ENCODE peak calls at places on chromosomes 3 and 15, in eight cellular contexts. One of them, this sample, is unnamed.

GRCh38 chr3:113111308-113111707 is 100.0 kb upstream of the BOC start:
- DNase-seq in foreskin fibroblast: no peak
- DNase-seq in lower leg skin: no peak
- DNase-seq in OCI-LY7: no peak
- DNase-seq in stomach: no peak
- DNase-seq in nephron progenitor cell: no peak
- DNase-seq in fibroblast of lung: peak
- DNase-seq in ovary: no peak
- DNase-seq in this sample: no peak

GRCh38 chr3:40574661-40575060 is 49.9 kb downstream of the ZNF621 start:
- DNase-seq in foreskin fibroblast: no peak
- DNase-seq in lower leg skin: no peak
- DNase-seq in OCI-LY7: no peak
- DNase-seq in stomach: no peak
- DNase-seq in nephron progenitor cell: no peak
- DNase-seq in fibroblast of lung: peak
- DNase-seq in ovary: no peak
- DNase-seq in this sample: no peak

GRCh38 chr3:67692621-67693020 is 38.2 kb upstream of the SUCLG2 start:
- DNase-seq in foreskin fibroblast: no peak
- DNase-seq in lower leg skin: no peak
- DNase-seq in OCI-LY7: no peak
- DNase-seq in stomach: no peak
- DNase-seq in nephron progenitor cell: no peak
- DNase-seq in fibroblast of lung: peak
- DNase-seq in ovary: no peak
- DNase-seq in this sample: no peak

GRCh38 chr3:35908366-35909232 is 269.3 kb downstream of the ARPP21 start:
- DNase-seq in foreskin fibroblast: peak
- DNase-seq in lower leg skin: peak
- DNase-seq in OCI-LY7: peak
- DNase-seq in stomach: peak
- DNase-seq in nephron progenitor cell: peak
- DNase-seq in fibroblast of lung: peak
- DNase-seq in ovary: peak
- DNase-seq in this sample: peak

GRCh38 chr3:157530637-157531300 is 27.6 kb upstream of the VEPH1 start:
- DNase-seq in foreskin fibroblast: no peak
- DNase-seq in lower leg skin: no peak
- DNase-seq in OCI-LY7: no peak
- DNase-seq in stomach: no peak
- DNase-seq in nephron progenitor cell: no peak
- DNase-seq in fibroblast of lung: peak
- DNase-seq in ovary: no peak
- DNase-seq in this sample: no peak

GRCh38 chr3:49465269-49466034 is 4.6 kb upstream of the DAG1 start:
- DNase-seq in foreskin fibroblast: no peak
- DNase-seq in lower leg skin: no peak
- DNase-seq in OCI-LY7: no peak
- DNase-seq in stomach: peak
- DNase-seq in nephron progenitor cell: no peak
- DNase-seq in fibroblast of lung: peak
- DNase-seq in ovary: no peak
- DNase-seq in this sample: no peak

GRCh38 chr3:153835540-153835939 is 285.6 kb upstream of the ARHGEF26 start:
- DNase-seq in foreskin fibroblast: no peak
- DNase-seq in lower leg skin: no peak
- DNase-seq in OCI-LY7: no peak
- DNase-seq in stomach: no peak
- DNase-seq in nephron progenitor cell: no peak
- DNase-seq in fibroblast of lung: no peak
- DNase-seq in ovary: no peak
- DNase-seq in this sample: peak

GRCh38 chr15:31265871-31266711 is 60.5 kb upstream of the KLF13 start:
- DNase-seq in foreskin fibroblast: peak
- DNase-seq in lower leg skin: peak
- DNase-seq in OCI-LY7: peak
- DNase-seq in stomach: peak
- DNase-seq in nephron progenitor cell: no peak
- DNase-seq in fibroblast of lung: no peak
- DNase-seq in ovary: no peak
- DNase-seq in this sample: peak

GRCh38 chr15:65766422-65767263 is 25.4 kb downstream of the DENND4A start:
- DNase-seq in foreskin fibroblast: no peak
- DNase-seq in lower leg skin: no peak
- DNase-seq in OCI-LY7: no peak
- DNase-seq in stomach: no peak
- DNase-seq in nephron progenitor cell: no peak
- DNase-seq in fibroblast of lung: no peak
- DNase-seq in ovary: no peak
- DNase-seq in this sample: no peak

GRCh38 chr3:133476971-133477375 is 77.1 kb downstream of the BFSP2 start:
- DNase-seq in foreskin fibroblast: no peak
- DNase-seq in lower leg skin: peak
- DNase-seq in OCI-LY7: peak
- DNase-seq in stomach: no peak
- DNase-seq in nephron progenitor cell: peak
- DNase-seq in fibroblast of lung: no peak
- DNase-seq in ovary: no peak
- DNase-seq in this sample: no peak

GRCh38 chr3:173932624-173933023 is 535.1 kb downstream of the NLGN1 start:
- DNase-seq in foreskin fibroblast: peak
- DNase-seq in lower leg skin: no peak
- DNase-seq in OCI-LY7: no peak
- DNase-seq in stomach: no peak
- DNase-seq in nephron progenitor cell: no peak
- DNase-seq in fibroblast of lung: peak
- DNase-seq in ovary: no peak
- DNase-seq in this sample: no peak

GRCh38 chr3:40387001-40387894 is at the start of gene ENTPD3:
- DNase-seq in foreskin fibroblast: peak
- DNase-seq in lower leg skin: no peak
- DNase-seq in OCI-LY7: no peak
- DNase-seq in stomach: peak
- DNase-seq in nephron progenitor cell: peak
- DNase-seq in fibroblast of lung: peak
- DNase-seq in ovary: peak
- DNase-seq in this sample: no peak

GRCh38 chr3:188818282-188818681 is 353.5 kb upstream of the TPRG1 start:
- DNase-seq in foreskin fibroblast: no peak
- DNase-seq in lower leg skin: no peak
- DNase-seq in OCI-LY7: no peak
- DNase-seq in stomach: no peak
- DNase-seq in nephron progenitor cell: no peak
- DNase-seq in fibroblast of lung: no peak
- DNase-seq in ovary: no peak
- DNase-seq in this sample: no peak
- TF ChIP-seq CTCF in foreskin fibroblast: no peak
- TF ChIP-seq CTCF in lower leg skin: no peak
- TF ChIP-seq CTCF in OCI-LY7: no peak
- TF ChIP-seq CTCF in stomach: no peak
- TF ChIP-seq CTCF in nephron progenitor cell: no peak
- TF ChIP-seq CTCF in fibroblast of lung: no peak
- TF ChIP-seq CTCF in ovary: no peak
- TF ChIP-seq CTCF in this sample: no peak

GRCh38 chr15:83208357-83208661 is 686 bp upstream of the HDGFL3 start:
- DNase-seq in foreskin fibroblast: peak
- DNase-seq in lower leg skin: no peak
- DNase-seq in OCI-LY7: no peak
- DNase-seq in stomach: no peak
- DNase-seq in nephron progenitor cell: no peak
- DNase-seq in fibroblast of lung: no peak
- DNase-seq in ovary: no peak
- DNase-seq in this sample: no peak
- TF ChIP-seq CTCF in foreskin fibroblast: no peak
- TF ChIP-seq CTCF in lower leg skin: no peak
- TF ChIP-seq CTCF in OCI-LY7: no peak
- TF ChIP-seq CTCF in stomach: no peak
- TF ChIP-seq CTCF in nephron progenitor cell: no peak
- TF ChIP-seq CTCF in fibroblast of lung: no peak
- TF ChIP-seq CTCF in ovary: no peak
- TF ChIP-seq CTCF in this sample: no peak

GRCh38 chr15:71733122-71733521 is 77.2 kb upstream of the NR2E3 start:
- DNase-seq in foreskin fibroblast: no peak
- DNase-seq in lower leg skin: no peak
- DNase-seq in OCI-LY7: no peak
- DNase-seq in stomach: no peak
- DNase-seq in nephron progenitor cell: no peak
- DNase-seq in fibroblast of lung: no peak
- DNase-seq in ovary: no peak
- DNase-seq in this sample: no peak

GRCh38 chr15:71729319-71729718 is 81.0 kb upstream of the NR2E3 start:
- DNase-seq in foreskin fibroblast: no peak
- DNase-seq in lower leg skin: no peak
- DNase-seq in OCI-LY7: no peak
- DNase-seq in stomach: no peak
- DNase-seq in nephron progenitor cell: no peak
- DNase-seq in fibroblast of lung: no peak
- DNase-seq in ovary: no peak
- DNase-seq in this sample: no peak

GRCh38 chr15:71735013-71735757 is 75.2 kb upstream of the NR2E3 start:
- DNase-seq in foreskin fibroblast: no peak
- DNase-seq in lower leg skin: no peak
- DNase-seq in OCI-LY7: no peak
- DNase-seq in stomach: no peak
- DNase-seq in nephron progenitor cell: no peak
- DNase-seq in fibroblast of lung: no peak
- DNase-seq in ovary: no peak
- DNase-seq in this sample: no peak

GRCh38 chr15:71732636-71733035 is 77.7 kb upstream of the NR2E3 start:
- DNase-seq in foreskin fibroblast: no peak
- DNase-seq in lower leg skin: no peak
- DNase-seq in OCI-LY7: no peak
- DNase-seq in stomach: no peak
- DNase-seq in nephron progenitor cell: no peak
- DNase-seq in fibroblast of lung: no peak
- DNase-seq in ovary: no peak
- DNase-seq in this sample: no peak

GRCh38 chr15:71730277-71731144 is 79.8 kb upstream of the NR2E3 start:
- DNase-seq in foreskin fibroblast: peak
- DNase-seq in lower leg skin: peak
- DNase-seq in OCI-LY7: peak
- DNase-seq in stomach: peak
- DNase-seq in nephron progenitor cell: peak
- DNase-seq in fibroblast of lung: peak
- DNase-seq in ovary: no peak
- DNase-seq in this sample: peak
- TF ChIP-seq CTCF in foreskin fibroblast: peak
- TF ChIP-seq CTCF in lower leg skin: peak
- TF ChIP-seq CTCF in OCI-LY7: peak
- TF ChIP-seq CTCF in stomach: no peak
- TF ChIP-seq CTCF in nephron progenitor cell: peak
- TF ChIP-seq CTCF in fibroblast of lung: peak
- TF ChIP-seq CTCF in ovary: peak
- TF ChIP-seq CTCF in this sample: peak

DNA sequence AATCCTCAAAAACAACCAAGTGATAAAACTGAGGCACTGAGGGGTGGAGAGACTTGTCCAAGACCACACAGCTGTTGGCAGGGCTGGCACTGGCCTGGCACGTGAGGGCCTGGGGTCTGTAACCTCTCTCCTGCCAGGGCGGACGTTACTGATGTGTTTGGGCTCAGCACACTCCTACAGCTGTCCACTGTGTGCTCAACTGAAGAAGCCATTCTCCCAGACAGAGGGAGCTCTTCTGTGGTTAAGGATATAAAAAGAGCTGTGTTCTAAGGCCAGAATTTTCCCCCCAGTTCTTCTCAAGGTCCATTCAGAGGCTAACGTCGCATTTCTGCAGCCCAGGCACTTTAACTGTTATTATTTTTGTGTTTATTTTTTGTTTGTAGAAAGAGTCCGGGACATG is 429.0 kb upstream of the ATP11B start:
- DNase-seq in foreskin fibroblast: no peak
- DNase-seq in lower leg skin: no peak
- DNase-seq in OCI-LY7: no peak
- DNase-seq in stomach: no peak
- DNase-seq in nephron progenitor cell: no peak
- DNase-seq in fibroblast of lung: peak
- DNase-seq in ovary: no peak
- DNase-seq in this sample: no peak
- TF ChIP-seq CTCF in foreskin fibroblast: no peak
- TF ChIP-seq CTCF in lower leg skin: no peak
- TF ChIP-seq CTCF in OCI-LY7: peak
- TF ChIP-seq CTCF in stomach: no peak
- TF ChIP-seq CTCF in nephron progenitor cell: no peak
- TF ChIP-seq CTCF in fibroblast of lung: no peak
- TF ChIP-seq CTCF in ovary: no peak
- TF ChIP-seq CTCF in this sample: no peak

GRCh38 chr3:169583269-169583668 is 80.2 kb downstream of the MECOM start:
- DNase-seq in foreskin fibroblast: no peak
- DNase-seq in lower leg skin: no peak
- DNase-seq in OCI-LY7: no peak
- DNase-seq in stomach: no peak
- DNase-seq in nephron progenitor cell: no peak
- DNase-seq in fibroblast of lung: no peak
- DNase-seq in ovary: no peak
- DNase-seq in this sample: no peak
- TF ChIP-seq CTCF in foreskin fibroblast: no peak
- TF ChIP-seq CTCF in lower leg skin: no peak
- TF ChIP-seq CTCF in OCI-LY7: no peak
- TF ChIP-seq CTCF in stomach: no peak
- TF ChIP-seq CTCF in nephron progenitor cell: no peak
- TF ChIP-seq CTCF in fibroblast of lung: no peak
- TF ChIP-seq CTCF in ovary: no peak
- TF ChIP-seq CTCF in this sample: no peak

DNA sequence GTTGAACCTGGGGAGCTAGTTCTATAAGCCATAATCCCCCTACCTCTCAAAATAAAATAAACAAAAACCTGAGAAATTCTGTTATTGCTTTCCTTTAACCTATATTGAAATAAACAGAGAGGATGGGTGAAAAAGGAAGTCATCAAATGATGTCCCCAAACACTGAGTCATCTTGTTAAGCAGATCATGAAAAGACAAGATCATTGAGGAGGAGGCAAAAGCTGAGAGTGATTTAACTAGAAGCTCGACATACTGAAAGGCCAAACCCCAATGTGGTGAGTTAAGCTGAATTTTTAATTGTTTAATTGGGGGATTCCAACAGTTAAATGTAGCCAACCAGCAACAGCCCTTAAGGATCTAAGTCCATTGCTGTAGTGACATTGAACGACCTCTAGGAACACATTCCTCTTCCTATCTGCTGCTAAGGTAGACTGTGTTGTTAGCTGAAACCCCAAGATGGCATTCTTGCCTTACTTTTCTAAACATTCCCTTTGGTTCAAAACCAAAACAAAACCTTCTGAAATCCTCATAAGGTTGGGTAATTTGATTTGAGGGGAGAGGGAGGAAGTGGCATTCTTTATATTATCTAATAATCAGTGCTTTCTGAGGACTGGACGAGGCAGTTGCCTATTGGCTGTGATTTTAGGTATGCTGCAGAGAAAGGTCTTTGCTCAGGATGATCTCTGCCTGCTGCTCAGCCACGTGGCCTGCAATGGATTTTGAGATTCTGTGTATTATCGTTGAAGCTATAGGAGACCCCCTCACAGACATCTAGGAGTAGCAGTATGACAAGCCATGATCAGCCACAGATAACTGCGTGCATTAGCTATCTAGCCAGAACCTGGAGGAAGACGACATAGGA is 62.7 kb upstream of the BNIP2 start:
- DNase-seq in foreskin fibroblast: no peak
- DNase-seq in lower leg skin: no peak
- DNase-seq in OCI-LY7: peak
- DNase-seq in stomach: no peak
- DNase-seq in nephron progenitor cell: no peak
- DNase-seq in fibroblast of lung: no peak
- DNase-seq in ovary: no peak
- DNase-seq in this sample: no peak
- TF ChIP-seq CTCF in foreskin fibroblast: no peak
- TF ChIP-seq CTCF in lower leg skin: no peak
- TF ChIP-seq CTCF in OCI-LY7: peak
- TF ChIP-seq CTCF in stomach: no peak
- TF ChIP-seq CTCF in nephron progenitor cell: peak
- TF ChIP-seq CTCF in fibroblast of lung: no peak
- TF ChIP-seq CTCF in ovary: no peak
- TF ChIP-seq CTCF in this sample: no peak